ENCODE peak calls at places on chromosomes 12 and 14, in five cellular contexts. X, D, J, H and E are unnamed samples.

GRCh38 chr12:62848418-62848817 is 86.5 kb downstream of the PPM1H start:
- DNase-seq in J (no peak), H (no peak), D (peak), X (no peak), E (no peak)

GRCh38 chr14:59328410-59328809 is 136.8 kb downstream of the GPR135 start:
- DNase-seq in X (no peak), H (no peak), D (no peak), J (no peak), E (no peak)

GRCh38 chr12:108119126-108119973 is 9.7 kb upstream of the WSCD2 start:
- DNase-seq in J (no peak), D (no peak), X (no peak), H (no peak), E (no peak)

GRCh38 chr12:75994069-75994740 is 37.4 kb downstream of the PHLDA1 start:
- DNase-seq in J (no peak), X (no peak), D (no peak), H (no peak), E (no peak)

GRCh38 chr14:84927096-84927910 is 602.6 kb upstream of the FLRT2 start:
- DNase-seq in H (no peak), J (no peak), X (no peak), D (peak), E (no peak)

GRCh38 chr12:131513606-131514005 is 197.3 kb upstream of the SFSWAP start:
- DNase-seq in X (no peak), D (no peak), J (no peak), H (no peak), E (no peak)

GRCh38 chr14:23321572-23322547 is 603 bp downstream of the PABPN1 start:
- DNase-seq in X (peak), D (peak), H (peak), J (no peak), E (no peak)

GRCh38 chr12:11787921-11788849 is 138.7 kb downstream of the ETV6 start:
- DNase-seq in D (no peak), X (no peak), H (no peak), J (no peak), E (no peak)

GRCh38 chr14:96592591-96593388 is 90.6 kb downstream of the PAPOLA start:
- DNase-seq in J (no peak), D (peak), X (peak), H (peak), E (no peak)

GRCh38 chr12:115866909-115867525 is 410.5 kb downstream of the MED13L start:
- DNase-seq in J (no peak), X (no peak), H (no peak), D (no peak), E (no peak)

GRCh38 chr14:77124345-77125274 is 17.0 kb downstream of the ZDHHC22 start:
- DNase-seq in J (peak), H (peak), X (no peak), D (peak), E (no peak)

GRCh38 chr12:15038137-15038536 is 65.3 kb downstream of the PDE6H start:
- DNase-seq in J (no peak), D (no peak), X (no peak), H (no peak), E (no peak)

GRCh38 chr12:57072661-57073060 is 5.9 kb downstream of the NEMP1 start:
- DNase-seq in D (no peak), H (no peak), J (no peak), X (no peak), E (no peak)

GRCh38 chr12:87160848-87161601 is 868.2 kb downstream of the C12orf50 start:
- DNase-seq in X (no peak), D (no peak), J (no peak), H (no peak), E (no peak)

GRCh38 chr14:65478596-65478995 is 66.1 kb downstream of the FUT8 start:
- DNase-seq in J (no peak), D (peak), H (no peak), X (no peak), E (no peak)

GRCh38 chr14:89178376-89178775 is 238.7 kb downstream of the FOXN3 start:
- DNase-seq in H (no peak), X (no peak), D (no peak), J (no peak), E (no peak)

GRCh38 chr12:46153267-46153872 is 115.5 kb downstream of the SLC38A1 start:
- DNase-seq in J (peak), D (peak), H (no peak), X (no peak), E (no peak)

GRCh38 chr12:106136263-106136662 is 2.5 kb downstream of the NUAK1 start:
- DNase-seq in H (peak), X (peak), D (peak), J (peak), E (peak)

GRCh38 chr12:53236443-53237111 is 4.6 kb upstream of the RARG start:
- DNase-seq in H (no peak), J (no peak), X (no peak), D (no peak), E (no peak)

GRCh38 chr14:68756071-68756481 is 36.8 kb downstream of the ZFP36L1 start:
- DNase-seq in X (no peak), D (no peak), J (no peak), H (no peak), E (no peak)

GRCh38 chr12:29163146-29163545 is 14.1 kb downstream of the FAR2 start:
- DNase-seq in J (no peak), H (no peak), D (no peak), X (no peak), E (no peak)